ENCODE peak calls at places on chromosomes 1 and 21, in four cellular contexts. W is GM12865, G is GM10248, V is esophagus muscularis mucosa. M is an unnamed sample.

GRCh38 chr1:29933110-29933509 is 696.8 kb downstream of the PTPRU start:
- DNase-seq in W (no peak), G (no peak), V (no peak), M (no peak)

GRCh38 chr1:197083474-197083873 is 16.4 kb upstream of the F13B start:
- DNase-seq in W (no peak), G (no peak), V (no peak), M (no peak)

GRCh38 chr1:200856716-200857352 is 15.9 kb upstream of the GPR25 start:
- DNase-seq in W (no peak), G (no peak), V (no peak), M (no peak)

GRCh38 chr1:208149776-208150514 is 94.2 kb downstream of the PLXNA2 start:
- DNase-seq in W (no peak), G (no peak), V (no peak), M (no peak)

GRCh38 chr1:201759194-201759814 is 69.7 kb upstream of the IPO9 start:
- DNase-seq in W (no peak), G (no peak), V (no peak), M (no peak)

GRCh38 chr1:150973826-150974579 is 632 bp downstream of the CERS2 start:
- DNase-seq in W (peak), G (peak), V (no peak), M (peak)

GRCh38 chr1:25106981-25107642 is 125.2 kb downstream of the SYF2 start:
- DNase-seq in W (no peak), G (no peak), V (no peak), M (no peak)

GRCh38 chr1:232566093-232566492 is 63.8 kb downstream of the SIPA1L2 start:
- DNase-seq in W (no peak), G (no peak), V (no peak), M (no peak)

GRCh38 chr21:45765375-45765774 is 121.8 kb downstream of the PCBP3 start:
- DNase-seq in W (no peak), G (no peak), V (no peak), M (no peak)

DNA sequence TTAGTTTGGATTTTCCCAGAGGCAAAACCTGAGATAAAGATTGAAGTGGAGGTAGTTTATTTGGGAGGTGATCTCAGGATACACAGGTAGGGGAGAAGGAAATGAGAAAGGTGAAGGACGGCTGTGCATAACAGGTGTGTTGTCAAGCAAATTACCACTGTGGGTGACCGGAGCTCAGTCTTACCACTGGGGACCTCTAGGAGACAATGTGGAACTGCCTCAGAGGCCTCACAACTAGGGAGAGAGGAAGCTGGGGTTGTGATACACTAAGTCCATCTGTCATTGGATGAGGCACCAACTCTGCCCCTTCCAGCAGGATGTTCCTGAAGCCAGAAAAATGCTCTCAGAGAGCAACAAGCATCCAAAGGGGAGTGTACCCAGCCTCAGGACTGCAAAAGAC is 32.6 kb downstream of the GRIK3 start:
- DNase-seq in W (peak), G (no peak), V (no peak), M (no peak)
- TF ChIP-seq CTCF in W (no peak), G (no peak), V (no peak), M (no peak)

GRCh38 chr1:153520818-153521476 is 14.8 kb downstream of the S100A6 start:
- DNase-seq in W (no peak), G (no peak), V (no peak), M (no peak)

GRCh38 chr1:153527023-153527724 is 8.6 kb downstream of the S100A6 start:
- DNase-seq in W (no peak), G (no peak), V (no peak), M (no peak)

GRCh38 chr1:153519242-153519641 is 16.5 kb downstream of the S100A6 start:
- DNase-seq in W (no peak), G (no peak), V (no peak), M (no peak)

GRCh38 chr1:153526132-153526543 is 9.7 kb downstream of the S100A6 start:
- DNase-seq in W (no peak), G (no peak), V (no peak), M (no peak)

GRCh38 chr1:153525088-153525713 is 10.6 kb downstream of the S100A6 start:
- DNase-seq in W (no peak), G (no peak), V (no peak), M (no peak)
- TF ChIP-seq CTCF in W (no peak), G (no peak), V (no peak), M (no peak)

GRCh38 chr1:116514708-116515525 is 55.9 kb downstream of the CD58 start:
- DNase-seq in W (peak), G (peak), V (no peak), M (peak)
- TF ChIP-seq CTCF in W (no peak), G (no peak), V (no peak), M (no peak)

GRCh38 chr1:6474815-6475282 is 8.9 kb upstream of the TNFRSF25 start:
- DNase-seq in W (no peak), G (no peak), V (no peak), M (no peak)
- TF ChIP-seq CTCF in W (no peak), G (no peak), V (no peak), M (no peak)

GRCh38 chr1:65048325-65048724 is 82.0 kb upstream of the JAK1 start:
- DNase-seq in W (no peak), G (no peak), V (no peak), M (no peak)
- TF ChIP-seq CTCF in W (no peak), G (no peak), V (no peak), M (no peak)

DNA sequence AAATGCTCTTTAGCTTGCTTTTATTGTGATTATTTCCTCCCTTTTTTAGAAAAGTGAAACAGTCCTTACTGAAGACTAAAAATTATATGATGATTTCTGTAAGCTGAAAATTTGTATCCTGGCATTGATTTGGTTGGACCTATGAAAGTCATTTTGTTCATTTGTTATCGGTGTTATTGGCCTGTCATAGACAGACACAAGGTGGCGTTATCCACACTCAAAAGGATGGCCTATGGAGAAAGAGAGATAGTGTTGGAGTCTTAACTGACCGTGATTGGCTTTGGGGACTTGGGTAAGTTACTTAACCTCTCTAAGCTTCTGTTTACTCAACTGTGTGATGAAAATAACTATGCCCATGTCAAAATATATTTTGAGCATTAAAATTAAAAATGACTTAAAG is 203.6 kb upstream of the CHODL start:
- DNase-seq in W (peak), G (no peak), V (no peak), M (peak)
- TF ChIP-seq CTCF in W (peak), G (peak), V (no peak), M (peak)

DNA sequence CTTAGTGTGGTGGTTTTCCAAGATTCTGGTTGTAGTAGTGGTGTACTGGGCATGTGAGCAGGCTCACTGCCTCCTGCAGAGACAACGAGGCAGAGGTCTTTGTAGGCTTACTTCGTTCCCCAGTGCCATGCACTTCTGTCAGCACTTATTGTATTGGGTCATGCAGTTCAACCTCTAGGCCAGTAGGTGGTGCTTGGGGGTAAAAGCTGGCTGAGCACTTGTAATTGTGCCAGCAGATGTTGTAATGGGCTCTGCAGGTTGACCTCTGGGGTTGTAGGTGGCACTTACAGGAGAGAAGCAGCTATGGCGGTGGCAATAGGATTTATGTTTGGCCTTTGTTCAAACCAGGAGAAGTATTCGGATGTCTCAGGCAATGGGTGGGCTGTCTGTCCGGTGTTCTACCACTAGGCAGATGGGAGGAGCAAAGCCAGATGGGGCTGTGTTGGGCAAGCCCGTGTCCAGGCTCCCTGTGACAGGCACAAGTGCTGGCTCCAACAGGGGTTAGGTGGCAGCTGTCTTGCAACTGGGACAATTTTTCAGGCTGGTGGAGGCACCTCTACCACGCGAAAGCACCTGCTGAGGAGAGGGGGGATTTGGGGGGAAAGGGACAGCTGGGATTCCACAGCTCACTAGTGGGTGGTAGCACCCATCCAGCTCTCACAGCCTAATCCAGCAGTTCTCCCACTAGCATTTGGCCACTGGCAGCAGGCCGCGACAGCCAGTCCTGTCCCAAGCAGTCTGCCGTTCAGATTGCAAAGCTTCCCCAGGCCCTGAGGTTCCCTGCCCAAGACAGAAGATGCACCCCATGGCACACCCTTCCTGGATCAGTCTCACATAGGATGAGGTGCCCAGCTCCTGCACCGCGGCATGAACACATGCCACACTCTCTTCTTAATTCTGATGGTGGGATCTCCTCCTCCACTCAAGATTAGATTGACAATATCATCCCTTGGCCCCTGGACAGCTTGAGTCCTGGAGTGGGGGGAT is 274.5 kb downstream of the CTH start:
- DNase-seq in W (peak), G (peak), V (no peak), M (peak)
- TF ChIP-seq CTCF in W (peak), G (peak), V (peak), M (peak)

GRCh38 chr1:156973464-156973863 is 53.0 kb downstream of the LRRC71 start:
- DNase-seq in W (no peak), G (no peak), V (no peak), M (no peak)

GRCh38 chr1:156969496-156969895 is 49.1 kb downstream of the LRRC71 start:
- DNase-seq in W (no peak), G (no peak), V (no peak), M (no peak)

GRCh38 chr1:156964431-156964830 is 44.0 kb downstream of the LRRC71 start:
- DNase-seq in W (no peak), G (no peak), V (no peak), M (no peak)

GRCh38 chr1:156975084-156975483 is 54.7 kb downstream of the LRRC71 start:
- DNase-seq in W (no peak), G (no peak), V (no peak), M (no peak)

GRCh38 chr1:156970017-156970416 is 49.6 kb downstream of the LRRC71 start:
- DNase-seq in W (no peak), G (no peak), V (no peak), M (no peak)
- TF ChIP-seq CTCF in W (peak), G (peak), V (no peak), M (no peak)